ENCODE peak calls at places on chromosomes 6 and 20, in five cellular contexts. One of them, this sample, is unnamed.

GRCh38 chr6:169641461-169642085 is 60.3 kb downstream of the WDR27 start:
- DNase-seq in GM12865: no peak
- DNase-seq in A549: no peak
- DNase-seq in mammary epithelial cell: no peak
- DNase-seq in spleen: no peak
- DNase-seq in this sample: no peak

GRCh38 chr6:159953091-159953581 is 15.7 kb upstream of the IGF2R start:
- DNase-seq in GM12865: no peak
- DNase-seq in A549: no peak
- DNase-seq in mammary epithelial cell: no peak
- DNase-seq in spleen: peak
- DNase-seq in this sample: no peak

GRCh38 chr6:29792123-29793035 is 35.2 kb upstream of the HLA-G start:
- DNase-seq in GM12865: peak
- DNase-seq in A549: no peak
- DNase-seq in mammary epithelial cell: peak
- DNase-seq in spleen: peak
- DNase-seq in this sample: peak

GRCh38 chr6:129767776-129768490 is 58.0 kb upstream of the ARHGAP18 start:
- DNase-seq in GM12865: no peak
- DNase-seq in A549: no peak
- DNase-seq in mammary epithelial cell: no peak
- DNase-seq in spleen: no peak
- DNase-seq in this sample: no peak

GRCh38 chr6:21846541-21847451 is 253.2 kb downstream of the SOX4 start:
- DNase-seq in GM12865: peak
- DNase-seq in A549: no peak
- DNase-seq in mammary epithelial cell: no peak
- DNase-seq in spleen: no peak
- DNase-seq in this sample: no peak

GRCh38 chr20:37095108-37095608 is 639 bp downstream of the RBL1 start:
- DNase-seq in GM12865: peak
- DNase-seq in A549: peak
- DNase-seq in mammary epithelial cell: peak
- DNase-seq in spleen: peak
- DNase-seq in this sample: peak

GRCh38 chr6:30885481-30885998 is 1.2 kb downstream of the DDR1 start:
- DNase-seq in GM12865: no peak
- DNase-seq in A549: peak
- DNase-seq in mammary epithelial cell: peak
- DNase-seq in spleen: peak
- DNase-seq in this sample: peak

GRCh38 chr6:118869350-118869749 is 24.6 kb upstream of the ASF1A start:
- DNase-seq in GM12865: no peak
- DNase-seq in A549: no peak
- DNase-seq in mammary epithelial cell: peak
- DNase-seq in spleen: no peak
- DNase-seq in this sample: no peak

GRCh38 chr20:4297141-4297826 is 281.9 kb upstream of the RNF24 start:
- DNase-seq in GM12865: no peak
- DNase-seq in A549: no peak
- DNase-seq in mammary epithelial cell: no peak
- DNase-seq in spleen: no peak
- DNase-seq in this sample: no peak

GRCh38 chr6:158817298-158818007 is 1.7 kb downstream of the EZR start:
- DNase-seq in GM12865: peak
- DNase-seq in A549: peak
- DNase-seq in mammary epithelial cell: no peak
- DNase-seq in spleen: peak
- DNase-seq in this sample: no peak

GRCh38 chr6:43926644-43927524 is 156.9 kb downstream of the VEGFA start:
- DNase-seq in GM12865: no peak
- DNase-seq in A549: peak
- DNase-seq in mammary epithelial cell: peak
- DNase-seq in spleen: peak
- DNase-seq in this sample: no peak

GRCh38 chr6:8229913-8230312 is 127.6 kb upstream of the EEF1E1 start:
- DNase-seq in GM12865: no peak
- DNase-seq in A549: no peak
- DNase-seq in mammary epithelial cell: peak
- DNase-seq in spleen: no peak
- DNase-seq in this sample: no peak

GRCh38 chr6:149867876-149868640 is 3.9 kb upstream of the LRP11 start:
- DNase-seq in GM12865: no peak
- DNase-seq in A549: no peak
- DNase-seq in mammary epithelial cell: peak
- DNase-seq in spleen: no peak
- DNase-seq in this sample: no peak

GRCh38 chr20:37920679-37921322 is 17.9 kb downstream of the VSTM2L start:
- DNase-seq in GM12865: peak
- DNase-seq in A549: no peak
- DNase-seq in mammary epithelial cell: no peak
- DNase-seq in spleen: no peak
- DNase-seq in this sample: no peak

GRCh38 chr20:15930324-15931305 is 642.6 kb downstream of the KIF16B start:
- DNase-seq in GM12865: peak
- DNase-seq in A549: peak
- DNase-seq in mammary epithelial cell: peak
- DNase-seq in spleen: no peak
- DNase-seq in this sample: no peak

GRCh38 chr6:148128014-148128730 is 214.5 kb upstream of the SASH1 start:
- DNase-seq in GM12865: no peak
- DNase-seq in A549: no peak
- DNase-seq in mammary epithelial cell: peak
- DNase-seq in spleen: no peak
- DNase-seq in this sample: no peak

GRCh38 chr6:56288347-56288746 is 41.0 kb upstream of the COL21A1 start:
- DNase-seq in GM12865: no peak
- DNase-seq in A549: no peak
- DNase-seq in mammary epithelial cell: no peak
- DNase-seq in spleen: no peak
- DNase-seq in this sample: no peak

GRCh38 chr6:56293756-56294155 is 46.4 kb upstream of the COL21A1 start:
- DNase-seq in GM12865: no peak
- DNase-seq in A549: no peak
- DNase-seq in mammary epithelial cell: no peak
- DNase-seq in spleen: no peak
- DNase-seq in this sample: no peak

GRCh38 chr6:56291278-56291917 is 44.0 kb upstream of the COL21A1 start:
- DNase-seq in GM12865: no peak
- DNase-seq in A549: no peak
- DNase-seq in mammary epithelial cell: no peak
- DNase-seq in spleen: no peak
- DNase-seq in this sample: no peak

GRCh38 chr6:56297022-56297995 is 49.9 kb upstream of the COL21A1 start:
- DNase-seq in GM12865: no peak
- DNase-seq in A549: no peak
- DNase-seq in mammary epithelial cell: peak
- DNase-seq in spleen: no peak
- DNase-seq in this sample: no peak

GRCh38 chr6:56292505-56293181 is 45.3 kb upstream of the COL21A1 start:
- DNase-seq in GM12865: peak
- DNase-seq in A549: peak
- DNase-seq in mammary epithelial cell: peak
- DNase-seq in spleen: no peak
- DNase-seq in this sample: peak
- TF ChIP-seq CTCF in GM12865: peak
- TF ChIP-seq CTCF in A549: peak
- TF ChIP-seq CTCF in mammary epithelial cell: peak
- TF ChIP-seq CTCF in spleen: peak
- TF ChIP-seq CTCF in this sample: peak

DNA sequence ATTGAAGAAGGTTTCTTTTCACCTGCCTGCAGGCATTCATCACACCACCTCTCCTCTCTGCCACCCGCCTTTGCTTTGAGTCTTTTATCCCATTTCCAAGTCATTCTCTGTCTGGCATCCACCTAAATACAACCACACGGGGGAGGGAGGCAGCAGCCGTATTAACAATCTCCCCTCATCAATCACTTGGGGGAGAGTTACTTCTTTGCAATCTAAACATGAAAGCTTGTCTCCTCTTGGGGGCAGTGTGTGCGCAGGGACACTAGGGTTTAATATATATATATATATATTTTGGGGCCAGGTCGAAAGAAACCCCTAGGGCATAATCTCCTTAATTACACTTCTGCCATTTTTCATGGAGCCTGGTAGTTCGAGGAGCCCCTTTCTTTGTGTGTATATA is 214.5 kb downstream of the TSHZ2 start:
- DNase-seq in GM12865: no peak
- DNase-seq in A549: no peak
- DNase-seq in mammary epithelial cell: no peak
- DNase-seq in spleen: no peak
- DNase-seq in this sample: no peak
- TF ChIP-seq CTCF in GM12865: no peak
- TF ChIP-seq CTCF in A549: no peak
- TF ChIP-seq CTCF in mammary epithelial cell: no peak
- TF ChIP-seq CTCF in spleen: no peak
- TF ChIP-seq CTCF in this sample: no peak

GRCh38 chr20:58890454-58891075 is 38.0 kb downstream of the GNAS start:
- DNase-seq in GM12865: peak
- DNase-seq in A549: peak
- DNase-seq in mammary epithelial cell: peak
- DNase-seq in spleen: peak
- DNase-seq in this sample: peak
- TF ChIP-seq CTCF in GM12865: no peak
- TF ChIP-seq CTCF in A549: no peak
- TF ChIP-seq CTCF in mammary epithelial cell: no peak
- TF ChIP-seq CTCF in spleen: no peak
- TF ChIP-seq CTCF in this sample: no peak

GRCh38 chr6:70375882-70376281 is 37.4 kb upstream of the FAM135A start:
- DNase-seq in GM12865: peak
- DNase-seq in A549: peak
- DNase-seq in mammary epithelial cell: no peak
- DNase-seq in spleen: no peak
- DNase-seq in this sample: no peak
- TF ChIP-seq CTCF in GM12865: peak
- TF ChIP-seq CTCF in A549: no peak
- TF ChIP-seq CTCF in mammary epithelial cell: peak
- TF ChIP-seq CTCF in spleen: no peak
- TF ChIP-seq CTCF in this sample: no peak

GRCh38 chr6:90086517-90086916 is 192.2 kb downstream of the GJA10 start:
- DNase-seq in GM12865: no peak
- DNase-seq in A549: peak
- DNase-seq in mammary epithelial cell: peak
- DNase-seq in spleen: no peak
- DNase-seq in this sample: no peak
- TF ChIP-seq CTCF in GM12865: no peak
- TF ChIP-seq CTCF in A549: no peak
- TF ChIP-seq CTCF in mammary epithelial cell: peak
- TF ChIP-seq CTCF in spleen: no peak
- TF ChIP-seq CTCF in this sample: no peak

GRCh38 chr20:6140947-6141346 is 18.1 kb upstream of the FERMT1 start:
- DNase-seq in GM12865: peak
- DNase-seq in A549: peak
- DNase-seq in mammary epithelial cell: no peak
- DNase-seq in spleen: no peak
- DNase-seq in this sample: no peak
- TF ChIP-seq CTCF in GM12865: peak
- TF ChIP-seq CTCF in A549: no peak
- TF ChIP-seq CTCF in mammary epithelial cell: no peak
- TF ChIP-seq CTCF in spleen: no peak
- TF ChIP-seq CTCF in this sample: peak

DNA sequence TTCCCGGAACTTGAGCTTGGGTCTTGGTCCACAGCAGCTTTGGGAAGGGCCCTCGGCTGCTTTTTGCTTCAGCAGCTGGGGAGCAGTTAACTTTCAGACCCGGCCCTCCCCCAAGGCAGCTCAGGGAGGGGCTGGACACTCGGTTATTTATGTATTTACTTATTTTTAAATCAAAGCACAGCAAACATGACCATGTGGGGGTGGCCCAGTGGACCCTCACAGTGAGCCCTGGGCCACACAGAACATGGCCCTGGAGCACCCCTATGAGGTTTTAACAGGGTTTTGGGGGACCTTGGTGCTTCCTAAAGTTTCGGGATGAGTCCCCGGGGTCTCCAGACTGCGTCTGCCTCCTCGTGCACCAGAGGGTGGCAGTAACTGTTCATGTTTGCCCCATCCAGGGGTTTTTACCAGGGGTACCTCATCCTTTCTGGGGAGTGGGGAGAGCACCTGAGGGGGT is 26.6 kb upstream of the NPBWR2 start:
- DNase-seq in GM12865: peak
- DNase-seq in A549: no peak
- DNase-seq in mammary epithelial cell: no peak
- DNase-seq in spleen: peak
- DNase-seq in this sample: no peak
- TF ChIP-seq CTCF in GM12865: no peak
- TF ChIP-seq CTCF in A549: peak
- TF ChIP-seq CTCF in mammary epithelial cell: peak
- TF ChIP-seq CTCF in spleen: no peak
- TF ChIP-seq CTCF in this sample: peak